ENCODE peak calls at places on chromosomes 5 and 9, in seven cellular contexts. F, G, Q, D, A, P and I are unnamed samples.

GRCh38 chr9:104080983-104081382 is 13.1 kb upstream of the SMC2 start:
- DNase-seq in F (no peak), G (no peak), Q (no peak), D (no peak), A (no peak), P (no peak), I (no peak)

GRCh38 chr5:66989286-66989685 is 207.3 kb downstream of the CD180 start:
- DNase-seq in F (peak; percentile 51), G (no peak), Q (no peak), D (peak; percentile 60), A (no peak), P (no peak), I (no peak)

GRCh38 chr9:87108639-87109038 is 161.3 kb upstream of the GAS1 start:
- DNase-seq in F (no peak), G (no peak), Q (no peak), D (no peak), A (no peak), P (no peak), I (no peak)

GRCh38 chr5:102099766-102100331 is 196.2 kb downstream of the SLCO4C1 start:
- DNase-seq in F (no peak), G (no peak), Q (peak; percentile 49), D (no peak), A (no peak), P (no peak), I (no peak)

GRCh38 chr5:13412040-13412595 is 532.4 kb downstream of the DNAH5 start:
- DNase-seq in F (no peak), G (no peak), Q (no peak), D (no peak), A (no peak), P (no peak), I (peak; percentile 3)

GRCh38 chr5:173324115-173325001 is 3.9 kb downstream of the STC2 start:
- DNase-seq in F (peak; percentile 89), G (no peak), Q (peak; percentile 89), D (peak; percentile 52), A (peak; percentile 92), P (peak; percentile 54), I (no peak)

GRCh38 chr5:33136785-33137184 is 304.0 kb upstream of the TARS1 start:
- DNase-seq in F (no peak), G (no peak), Q (no peak), D (no peak), A (no peak), P (no peak), I (no peak)

GRCh38 chr5:56406838-56407237 is 173.7 kb upstream of the ANKRD55 start:
- DNase-seq in F (peak; percentile 43), G (no peak), Q (no peak), D (no peak), A (no peak), P (no peak), I (no peak)

GRCh38 chr9:138040446-138041430 is 163.2 kb downstream of the CACNA1B start:
- DNase-seq in F (no peak), G (peak; percentile 1), Q (no peak), D (no peak), A (no peak), P (no peak), I (no peak)

GRCh38 chr5:93430673-93431192 is 150.3 kb downstream of the NR2F1-AS1 start:
- DNase-seq in F (no peak), G (no peak), Q (no peak), D (no peak), A (no peak), P (no peak), I (no peak)

GRCh38 chr5:10467281-10468198 is 25.9 kb downstream of the ROPN1L start:
- DNase-seq in F (peak; percentile 79), G (no peak), Q (peak; percentile 40), D (peak; percentile 81), A (no peak), P (no peak), I (no peak)

GRCh38 chr5:85843535-85843934 is 774.2 kb upstream of the COX7C start:
- DNase-seq in F (no peak), G (no peak), Q (no peak), D (no peak), A (no peak), P (no peak), I (no peak)

GRCh38 chr5:107564896-107565295 is 105.8 kb downstream of the EFNA5 start:
- DNase-seq in F (no peak), G (no peak), Q (no peak), D (no peak), A (no peak), P (no peak), I (no peak)

GRCh38 chr9:75087279-75087823 is 604 bp downstream of the NMRK1 start:
- DNase-seq in F (peak; percentile 31), G (peak; percentile 53), Q (peak; percentile 42), D (peak; percentile 56), A (no peak), P (no peak), I (peak; percentile 11)

GRCh38 chr5:86837610-86838009 is 219.9 kb downstream of the COX7C start:
- DNase-seq in F (peak; percentile 20), G (no peak), Q (no peak), D (no peak), A (no peak), P (no peak), I (no peak)

GRCh38 chr5:77645158-77645994 is 6.9 kb upstream of the OTP start:
- DNase-seq in F (no peak), G (no peak), Q (peak; percentile 70), D (peak; percentile 85), A (no peak), P (no peak), I (peak; percentile 84)

GRCh38 chr5:54457094-54457531 is 1.6 kb downstream of the HSPB3 start:
- DNase-seq in F (peak; percentile 90), G (no peak), Q (peak; percentile 80), D (no peak), A (no peak), P (no peak), I (peak; percentile 7)

GRCh38 chr5:137344723-137345322 is 154.3 kb downstream of the SPOCK1 start:
- DNase-seq in F (peak; percentile 53), G (no peak), Q (peak; percentile 39), D (peak; percentile 90), A (peak; percentile 52), P (peak; percentile 28), I (peak; percentile 62)

GRCh38 chr9:130128251-130128650 is 44.0 kb upstream of the NCS1 start:
- DNase-seq in F (no peak), G (peak; percentile 76), Q (no peak), D (no peak), A (no peak), P (no peak), I (no peak)

GRCh38 chr5:17679597-17680187 is 45.4 kb downstream of the TAF11L14 start:
- DNase-seq in F (no peak), G (no peak), Q (no peak), D (no peak), A (no peak), P (no peak), I (no peak)

GRCh38 chr5:143177263-143177994 is 226.1 kb downstream of the NR3C1 start:
- DNase-seq in F (peak; percentile 99), G (no peak), Q (peak; percentile 38), D (no peak), A (no peak), P (peak; percentile 30), I (no peak)

GRCh38 chr5:107935641-107936040 is 264.9 kb upstream of the EFNA5 start:
- DNase-seq in F (no peak), G (no peak), Q (no peak), D (no peak), A (no peak), P (no peak), I (no peak)

GRCh38 chr5:138873886-138874200 is 1.3 kb downstream of the LRRTM2 start:
- DNase-seq in F (no peak), G (no peak), Q (no peak), D (no peak), A (no peak), P (no peak), I (no peak)

GRCh38 chr5:10724799-10725507 is 36.1 kb downstream of the DAP start:
- DNase-seq in F (peak; percentile 93), G (no peak), Q (no peak), D (no peak), A (peak; percentile 53), P (peak; percentile 32), I (peak; percentile 82)

GRCh38 chr9:97388721-97389238 is 23.1 kb upstream of the TDRD7 start:
- DNase-seq in F (no peak), G (no peak), Q (no peak), D (no peak), A (no peak), P (no peak), I (peak; percentile 11)

GRCh38 chr9:134007150-134007549 is 15.0 kb upstream of the VAV2 start:
- DNase-seq in F (no peak), G (no peak), Q (no peak), D (no peak), A (no peak), P (no peak), I (no peak)

GRCh38 chr9:113715086-113715485 is 161.0 kb upstream of the ZNF618 start:
- DNase-seq in F (peak; percentile 73), G (no peak), Q (no peak), D (peak; percentile 32), A (peak; percentile 27), P (no peak), I (no peak)

GRCh38 chr5:156936972-156937371 is 26.1 kb downstream of the TIMD4 start:
- DNase-seq in F (no peak), G (no peak), Q (no peak), D (no peak), A (no peak), P (no peak), I (no peak)
- TF ChIP-seq CTCF in F (no peak), G (no peak), Q (no peak), D (no peak), A (no peak), P (no peak), I (no peak)

DNA sequence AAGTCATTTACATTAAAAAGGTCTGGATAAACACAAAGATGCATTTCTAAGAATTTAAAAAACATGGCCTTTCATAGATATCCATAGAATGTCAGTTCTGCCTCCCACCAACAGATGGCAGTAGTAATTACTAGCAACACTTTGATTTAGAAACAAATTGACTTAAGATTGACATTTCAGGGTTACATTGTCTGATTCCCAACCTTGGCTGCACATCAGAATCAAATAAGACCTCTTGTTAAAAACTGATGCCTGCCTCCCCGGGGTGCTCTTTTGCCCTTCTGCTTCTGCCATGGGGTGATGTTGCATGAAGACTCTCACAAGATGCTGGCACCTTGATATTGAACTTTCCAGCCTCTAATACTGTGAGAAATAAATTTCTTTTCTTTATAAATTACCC is 146.2 kb upstream of the GPR151 start:
- DNase-seq in F (no peak), G (no peak), Q (no peak), D (no peak), A (no peak), P (no peak), I (peak; percentile 28)
- TF ChIP-seq CTCF in F (peak; percentile 46), G (peak; percentile 66), Q (peak; percentile 41), D (peak; percentile 78), A (peak; percentile 29), P (peak; percentile 57), I (peak; percentile 50)

DNA sequence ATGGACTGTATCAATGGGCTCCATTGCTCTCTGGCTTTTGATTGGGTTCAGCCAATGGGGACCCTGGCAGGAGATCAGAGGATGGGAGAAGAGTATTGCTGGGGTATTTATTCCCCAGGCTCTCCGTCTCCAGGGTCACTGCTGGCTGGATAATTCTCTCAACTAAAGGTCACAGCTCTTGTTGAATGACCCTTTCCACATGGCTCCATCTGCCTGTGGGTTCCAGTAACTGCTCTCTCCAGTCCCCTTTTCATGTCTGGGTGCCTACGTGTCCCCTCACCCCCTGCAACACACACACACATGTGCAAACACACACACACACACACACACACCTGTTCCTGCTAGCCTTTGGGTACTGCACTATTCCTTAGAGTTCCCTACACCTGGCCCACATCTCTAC is 53.9 kb upstream of the RIC1 start:
- DNase-seq in F (no peak), G (no peak), Q (no peak), D (peak; percentile 52), A (no peak), P (no peak), I (no peak)
- TF ChIP-seq CTCF in F (no peak), G (no peak), Q (no peak), D (peak; percentile 44), A (no peak), P (no peak), I (no peak)

GRCh38 chr5:74127377-74128338 is 501.7 kb downstream of the ARHGEF28 start:
- DNase-seq in F (peak; percentile 33), G (no peak), Q (peak; percentile 53), D (peak; percentile 56), A (no peak), P (no peak), I (peak; percentile 52)
- TF ChIP-seq CTCF in F (peak; percentile 24), G (no peak), Q (peak; percentile 42), D (peak; percentile 70), A (peak; percentile 36), P (no peak), I (peak; percentile 26)